ENCODE peak calls at places on chromosome 11, in six cellular contexts. A is body of pancreas, D is AG04450, R is BE2C, S is choroid plexus epithelial cell, V is neural progenitor cell. Q is an unnamed sample.

GRCh38 chr11:120385110-120385509 is 48.9 kb downstream of the ARHGEF12 start:
- DNase-seq in A (no peak), D (no peak), V (peak), S (peak), R (peak), Q (no peak)

GRCh38 chr11:11081273-11081672 is 223.4 kb upstream of the ZBED5 start:
- DNase-seq in D (no peak), S (no peak), A (no peak), R (no peak), V (no peak), Q (no peak)

GRCh38 chr11:73307323-73308002 is 613 bp upstream of the ARHGEF17 start:
- DNase-seq in V (peak), D (peak), S (peak), R (peak), A (peak), Q (peak)

GRCh38 chr11:118918686-118919280 is 6.9 kb downstream of the BCL9L start:
- DNase-seq in R (peak), A (no peak), S (peak), V (no peak), D (no peak), Q (no peak)

GRCh38 chr11:93489841-93490240 is 53.4 kb downstream of the SMCO4 start:
- DNase-seq in A (no peak), D (no peak), V (no peak), S (no peak), R (no peak), Q (no peak)

GRCh38 chr11:27205269-27205668 is 157.7 kb downstream of the CCDC34 start:
- DNase-seq in V (no peak), S (no peak), D (no peak), R (no peak), A (no peak), Q (no peak)

GRCh38 chr11:111797145-111797581 is 31.0 kb upstream of the PPP2R1B start:
- DNase-seq in V (no peak), A (peak), R (peak), S (peak), D (no peak), Q (no peak)

GRCh38 chr11:17543574-17544180 is 539 bp downstream of the USH1C start:
- DNase-seq in R (no peak), V (no peak), A (no peak), D (no peak), S (no peak), Q (no peak)

GRCh38 chr11:19934828-19935259 is 222.2 kb downstream of the NAV2 start:
- DNase-seq in S (peak), D (no peak), A (no peak), R (no peak), V (no peak), Q (peak)

GRCh38 chr11:41786087-41786486 is 326.6 kb upstream of the LRRC4C start:
- DNase-seq in V (no peak), A (no peak), D (no peak), S (no peak), R (no peak), Q (no peak)

GRCh38 chr11:134027671-134028070 is 41.2 kb upstream of the JAM3 start:
- DNase-seq in R (no peak), S (no peak), V (no peak), D (no peak), A (no peak), Q (no peak)

GRCh38 chr11:16789560-16790483 is 51.4 kb downstream of the C11orf58 start:
- DNase-seq in V (no peak), R (no peak), A (no peak), D (no peak), S (no peak), Q (no peak)

GRCh38 chr11:95764267-95764898 is 25.2 kb downstream of the FAM76B start:
- DNase-seq in R (no peak), A (no peak), D (peak), S (peak), V (peak), Q (no peak)

GRCh38 chr11:16410479-16410878 is 54.1 kb upstream of the SOX6 start:
- DNase-seq in D (no peak), R (no peak), V (no peak), A (no peak), S (no peak), Q (no peak)

GRCh38 chr11:10150800-10151199 is 143.2 kb downstream of the SBF2 start:
- DNase-seq in V (no peak), R (no peak), D (no peak), A (no peak), S (no peak), Q (no peak)

GRCh38 chr11:48900131-48900800 is 83.4 kb downstream of the TRIM51G start:
- DNase-seq in S (no peak), D (no peak), R (no peak), A (no peak), V (no peak), Q (no peak)

GRCh38 chr11:9700105-9700801 is 36.4 kb downstream of the SWAP70 start:
- DNase-seq in V (no peak), D (no peak), R (no peak), S (no peak), A (peak), Q (no peak)

GRCh38 chr11:77080643-77081210 is 14.0 kb downstream of the CAPN5 start:
- DNase-seq in A (no peak), R (no peak), V (no peak), S (peak), D (no peak), Q (no peak)

GRCh38 chr11:130400793-130401483 is 27.5 kb downstream of the ADAMTS8 start:
- DNase-seq in V (no peak), R (no peak), A (no peak), D (peak), S (peak), Q (peak)

GRCh38 chr11:35804446-35805040 is 139.3 kb upstream of the LDLRAD3 start:
- DNase-seq in D (no peak), A (no peak), S (no peak), R (no peak), V (no peak), Q (no peak)

GRCh38 chr11:64722141-64723050 is 601 bp downstream of the NRXN2 start:
- DNase-seq in A (no peak), D (no peak), S (no peak), V (no peak), R (no peak), Q (no peak)

GRCh38 chr11:13717331-13717730 is 48.9 kb downstream of the FAR1 start:
- DNase-seq in A (no peak), S (peak), V (no peak), R (no peak), D (peak), Q (peak)

GRCh38 chr11:103234974-103235373 is 125.7 kb downstream of the DYNC2H1 start:
- DNase-seq in R (no peak), D (peak), S (peak), V (no peak), A (no peak), Q (no peak)

GRCh38 chr11:1298695-1299492 is 10.5 kb downstream of the TOLLIP start:
- DNase-seq in V (peak), A (peak), R (no peak), S (peak), D (no peak), Q (no peak)

GRCh38 chr11:62242021-62242420 is at the start of gene SCGB1D2:
- DNase-seq in A (peak), D (no peak), S (no peak), R (peak), V (peak), Q (no peak)

GRCh38 chr11:130124096-130124495 is 35.5 kb upstream of the ST14 start:
- DNase-seq in V (no peak), A (peak), D (peak), R (no peak), S (peak), Q (peak)

GRCh38 chr11:27512238-27512637 is 5.7 kb upstream of the LIN7C start:
- DNase-seq in S (no peak), V (no peak), A (no peak), R (no peak), D (no peak), Q (no peak)

GRCh38 chr11:67498544-67498972 is 6.6 kb downstream of the PITPNM1 start:
- DNase-seq in A (no peak), D (no peak), R (no peak), V (no peak), S (no peak), Q (no peak)

GRCh38 chr11:17547051-17547577 is at the start of gene OTOG:
- DNase-seq in A (no peak), V (peak), D (no peak), R (peak), S (peak), Q (no peak)

GRCh38 chr11:75938543-75938942 is 123.5 kb downstream of the UVRAG start:
- DNase-seq in D (no peak), V (no peak), S (peak), R (no peak), A (no peak), Q (no peak)

GRCh38 chr11:21630934-21631478 is 561.9 kb upstream of the ANO5 start:
- DNase-seq in R (no peak), A (no peak), S (no peak), V (no peak), D (no peak), Q (no peak)

GRCh38 chr11:44680982-44681597 is 45.7 kb upstream of the TSPAN18 start:
- DNase-seq in R (no peak), D (no peak), S (no peak), V (no peak), A (no peak), Q (no peak)

GRCh38 chr11:120115272-120116000 is 22.5 kb downstream of the TRIM29 start:
- DNase-seq in V (no peak), D (no peak), R (no peak), S (no peak), A (no peak), Q (no peak)

GRCh38 chr11:67634366-67635230 is 4.9 kb upstream of the NUDT8 start:
- DNase-seq in V (no peak), D (no peak), S (no peak), A (no peak), R (no peak), Q (no peak)

GRCh38 chr11:15841898-15842297 is 514.4 kb downstream of the SOX6 start:
- DNase-seq in D (no peak), V (no peak), S (no peak), A (no peak), R (peak), Q (no peak)

GRCh38 chr11:101127348-101127698 is 2.3 kb downstream of the PGR start:
- DNase-seq in R (peak), S (no peak), V (peak), A (peak), D (no peak), Q (no peak)
- H3K4me3 ChIP-seq in R (no peak), S (peak), V (peak), A (peak), D (peak), Q (peak)

GRCh38 chr11:71251761-71252433 is 480 bp downstream of the SHANK2 start:
- DNase-seq in S (no peak), V (peak), R (peak), A (peak), D (no peak), Q (no peak)
- TF ChIP-seq CTCF in S (no peak), V (peak), R (no peak), A (peak), D (peak), Q (no peak)

DNA sequence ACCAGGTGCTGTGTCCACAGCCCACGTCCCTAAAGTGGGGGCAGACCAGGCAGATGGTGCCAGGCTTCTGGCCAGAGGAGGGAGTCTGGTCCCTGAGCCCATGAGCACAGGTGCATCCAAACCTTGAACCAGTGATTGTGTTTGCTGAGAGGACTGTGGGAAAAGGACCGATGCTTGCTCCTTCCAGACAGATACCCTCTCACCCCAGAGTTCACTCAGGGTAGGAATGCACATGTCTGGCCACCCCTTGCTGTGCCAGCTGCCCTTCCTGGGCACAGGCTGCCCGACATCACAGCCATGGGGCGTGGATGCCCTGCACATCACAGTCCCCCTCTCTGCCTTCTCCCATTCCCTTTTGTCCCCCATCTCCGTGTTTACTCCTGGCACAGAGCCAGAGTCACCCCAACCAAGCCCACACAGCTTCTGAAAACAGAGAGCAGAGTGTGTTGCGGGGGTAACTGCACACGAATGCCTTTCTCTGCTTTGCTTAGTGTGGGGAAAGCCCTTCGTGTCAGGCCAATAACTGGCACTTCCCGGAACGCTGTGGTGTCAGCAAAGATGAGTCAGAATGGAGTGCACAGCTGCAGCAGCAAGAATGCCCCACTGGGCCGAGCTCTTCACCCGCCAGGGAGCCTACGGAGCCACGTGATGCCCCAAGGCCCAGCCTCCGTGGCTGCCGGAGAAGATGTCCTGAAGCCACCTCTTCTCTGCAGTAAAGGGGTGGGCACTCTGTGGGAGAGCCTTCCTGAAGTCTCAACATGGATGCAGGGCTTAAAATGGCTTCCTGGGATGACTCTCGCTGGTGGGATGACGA is 7.6 kb downstream of the CARS1 start:
- DNase-seq in A (peak), V (no peak), D (peak), R (peak), S (peak), Q (peak)
- H3K4me3 ChIP-seq in A (no peak), V (no peak), D (peak), R (no peak), S (no peak), Q (peak)

GRCh38 chr11:57763568-57763967 is 2.0 kb downstream of the CTNND1 start:
- DNase-seq in A (no peak), V (peak), R (no peak), D (no peak), S (peak), Q (no peak)
- TF ChIP-seq CTCF in A (peak), V (peak), R (peak), D (peak), S (peak), Q (peak)

GRCh38 chr11:100961633-100962032 is 168.0 kb downstream of the PGR start:
- DNase-seq in S (peak), R (no peak), V (no peak), D (no peak), A (no peak), Q (no peak)
- H3K4me3 ChIP-seq in S (no peak), R (no peak), V (no peak), D (no peak), A (no peak), Q (no peak)

GRCh38 chr11:7687386-7687785 is 14.1 kb upstream of the CYB5R2 start:
- DNase-seq in S (no peak), V (no peak), A (no peak), D (no peak), R (no peak), Q (no peak)

GRCh38 chr11:7691759-7692334 is 14.4 kb downstream of the OVCH2 start:
- DNase-seq in V (no peak), R (no peak), S (peak), D (no peak), A (no peak), Q (no peak)

GRCh38 chr11:7689239-7689638 is 15.9 kb upstream of the CYB5R2 start:
- DNase-seq in S (no peak), V (no peak), D (no peak), R (no peak), A (no peak), Q (no peak)

GRCh38 chr11:7688238-7688826 is 15.0 kb upstream of the CYB5R2 start:
- DNase-seq in D (no peak), R (no peak), V (peak), A (no peak), S (peak), Q (no peak)

GRCh38 chr11:7690648-7691047 is 15.6 kb downstream of the OVCH2 start:
- DNase-seq in D (no peak), S (no peak), A (no peak), R (no peak), V (peak), Q (no peak)
- TF ChIP-seq CTCF in D (no peak), S (no peak), A (no peak), R (no peak), V (peak), Q (peak)